ENCODE peak calls at places on chromosome 18, in nine cellular contexts. Y is HCT116, W is endodermal cell, V is upper lobe of right lung, D is astrocyte of the cerebellum, L is dorsolateral prefrontal cortex, N is cardiac fibroblast, O is transverse colon, C is PC-9. I is an unnamed sample.

GRCh38 chr18:31830686-31831085 is 70.0 kb upstream of the SLC25A52 start:
- DNase-seq in O (no peak), W (no peak), V (no peak), C (no peak), D (no peak), L (no peak), N (no peak), Y (no peak), I (no peak)

GRCh38 chr18:36493349-36494281 is 196.1 kb downstream of the FHOD3 start:
- DNase-seq in Y (no peak), L (no peak), N (peak; percentile 63), C (no peak), W (peak; percentile 72), O (no peak), V (no peak), D (no peak), I (no peak)

GRCh38 chr18:74791501-74792188 is 194.0 kb downstream of the ZNF407 start:
- DNase-seq in C (no peak), N (no peak), L (no peak), O (no peak), D (no peak), V (no peak), Y (no peak), W (no peak), I (no peak)

GRCh38 chr18:65567372-65567771 is 183.4 kb upstream of the CDH7 start:
- DNase-seq in D (no peak), Y (no peak), L (no peak), N (no peak), W (no peak), O (no peak), V (no peak), C (no peak), I (no peak)

GRCh38 chr18:32550958-32551357 is 80.3 kb upstream of the GAREM1 start:
- DNase-seq in L (no peak), D (no peak), N (no peak), V (no peak), W (peak; percentile 87), Y (peak; percentile 23), O (no peak), C (no peak), I (no peak)

GRCh38 chr18:8177330-8178016 is 431.8 kb upstream of the RAB12 start:
- DNase-seq in L (no peak), W (no peak), O (no peak), D (peak; percentile 32), Y (no peak), V (no peak), C (no peak), N (peak; percentile 29), I (no peak)

GRCh38 chr18:63832470-63832869 is 55.0 kb upstream of the SERPINB2 start:
- DNase-seq in V (no peak), D (no peak), Y (no peak), O (no peak), C (no peak), N (no peak), W (no peak), L (no peak), I (no peak)

GRCh38 chr18:46343940-46344372 is 239.8 kb downstream of the HAUS1 start:
- DNase-seq in C (no peak), Y (no peak), V (peak; percentile 65), N (no peak), W (peak; percentile 74), D (no peak), O (peak; percentile 38), L (no peak), I (peak; percentile 44)

GRCh38 chr18:23484783-23485182 is 18.5 kb upstream of the RMC1 start:
- DNase-seq in Y (no peak), W (no peak), C (no peak), V (no peak), L (no peak), N (no peak), O (no peak), D (no peak), I (no peak)

GRCh38 chr18:54119524-54120019 is 104.9 kb downstream of the MBD2 start:
- DNase-seq in W (peak; percentile 61), Y (peak; percentile 55), L (no peak), D (peak; percentile 59), O (no peak), C (peak; percentile 2), V (no peak), N (peak; percentile 79), I (peak; percentile 35)

GRCh38 chr18:9468998-9469397 is 6.3 kb upstream of the RALBP1 start:
- DNase-seq in L (no peak), W (no peak), C (no peak), O (no peak), Y (no peak), V (no peak), D (no peak), N (no peak), I (no peak)

GRCh38 chr18:62366992-62367391 is 41.9 kb downstream of the TNFRSF11A start:
- DNase-seq in Y (no peak), D (no peak), W (peak; percentile 70), V (no peak), N (no peak), C (no peak), L (no peak), O (no peak), I (no peak)

GRCh38 chr18:5890606-5891360 is 4.5 kb downstream of the TMEM200C start:
- DNase-seq in C (no peak), N (peak; percentile 11), O (no peak), L (no peak), V (peak; percentile 79), D (no peak), Y (no peak), W (peak; percentile 87), I (no peak)

GRCh38 chr18:31230495-31230894 is 67.8 kb upstream of the DSC1 start:
- DNase-seq in C (no peak), N (no peak), L (no peak), Y (peak; percentile 89), V (no peak), D (peak; percentile 64), W (no peak), O (no peak), I (no peak)

GRCh38 chr18:26963292-26963691 is 97.8 kb upstream of the AQP4 start:
- DNase-seq in D (no peak), Y (no peak), L (no peak), N (peak; percentile 6), C (no peak), V (no peak), O (no peak), W (no peak), I (no peak)

GRCh38 chr18:42977982-42978595 is 137.4 kb downstream of the RIT2 start:
- DNase-seq in W (peak; percentile 57), Y (no peak), O (no peak), N (no peak), C (no peak), L (no peak), D (no peak), V (no peak), I (no peak)

GRCh38 chr18:37315935-37316334 is 249.7 kb downstream of the CELF4 start:
- DNase-seq in O (no peak), Y (no peak), D (no peak), V (no peak), C (no peak), W (no peak), N (no peak), L (no peak), I (no peak)

GRCh38 chr18:48940854-48941531 is 9.8 kb downstream of the SMAD7 start:
- DNase-seq in L (peak; percentile 32), D (no peak), Y (no peak), N (no peak), O (peak; percentile 67), V (peak; percentile 71), W (no peak), C (no peak), I (no peak)

GRCh38 chr18:50410894-50411293 is 36.0 kb downstream of the SKA1 start:
- DNase-seq in L (no peak), W (no peak), D (no peak), O (no peak), Y (no peak), C (no peak), V (no peak), N (peak; percentile 73), I (no peak)

GRCh38 chr18:68148862-68149261 is 566.0 kb downstream of the TMX3 start:
- DNase-seq in D (no peak), O (no peak), V (no peak), N (no peak), L (no peak), W (peak; percentile 55), Y (no peak), C (no peak), I (no peak)

GRCh38 chr18:9914334-9914583 is 443 bp downstream of the VAPA start:
- DNase-seq in V (no peak), Y (no peak), D (no peak), O (no peak), L (no peak), W (no peak), N (no peak), C (no peak), I (no peak)

GRCh38 chr18:70464343-70465114 is 175.7 kb downstream of the SOCS6 start:
- DNase-seq in O (peak; percentile 77), Y (peak; percentile 56), D (peak; percentile 37), L (peak; percentile 85), W (peak; percentile 88), N (peak; percentile 72), C (peak; percentile 60), V (peak; percentile 87), I (no peak)
- H3K4me3 ChIP-seq in O (no peak overlapping the region), Y (peak overlapping the region; percentile 46), D (peak overlapping the region; percentile 40), L (peak overlapping the region; percentile 48), W (peak overlapping the region; percentile 76), N (peak overlapping the region; percentile 17), C (peak overlapping the region; percentile 44), V (peak overlapping the region; percentile 34), I (no peak overlapping the region)

GRCh38 chr18:11521853-11522252 is 87.5 kb upstream of the SLC35G4 start:
- DNase-seq in C (no peak), Y (no peak), W (no peak), L (no peak), O (no peak), D (no peak), V (no peak), N (no peak), I (no peak)
- TF ChIP-seq CTCF in C (no peak), Y (no peak), W (no peak), L (no peak), O (no peak), D (no peak), V (no peak), N (no peak), I (no peak)

GRCh38 chr18:3554091-3554601 is 104.2 kb downstream of the TGIF1 start:
- DNase-seq in Y (no peak), W (peak; percentile 89), L (no peak), C (no peak), O (no peak), V (no peak), D (no peak), N (peak; percentile 13), I (no peak)
- H3K4me3 ChIP-seq in Y (no peak overlapping the region), W (peak overlapping the region; percentile 67), L (no peak overlapping the region), C (no peak overlapping the region), O (no peak overlapping the region), V (no peak overlapping the region), D (no peak overlapping the region), N (no peak overlapping the region), I (no peak overlapping the region)

DNA sequence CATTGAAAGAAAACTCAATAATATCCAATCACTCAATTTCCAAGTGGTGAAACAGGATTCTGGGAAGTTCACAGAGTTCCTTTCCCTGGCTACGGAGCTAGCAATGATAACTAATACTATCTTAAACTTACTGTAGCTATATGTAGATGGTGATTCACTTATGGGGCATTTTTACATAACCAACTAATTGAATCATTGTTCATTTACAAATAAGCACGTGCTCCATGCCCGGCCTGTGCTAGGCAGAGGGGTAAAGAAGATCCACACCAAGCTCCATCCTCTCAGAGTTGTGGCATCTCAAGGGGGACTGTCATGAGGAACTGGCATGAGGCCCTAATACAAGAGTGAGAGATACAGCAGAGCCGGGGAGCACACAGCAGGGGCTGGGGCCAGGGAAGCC is 176.3 kb downstream of the ANKRD30B start:
- DNase-seq in N (no peak), C (no peak), D (no peak), L (no peak), W (no peak), O (no peak), V (no peak), Y (no peak), I (no peak)
- TF ChIP-seq CTCF in N (no peak), C (no peak), D (no peak), L (no peak), W (no peak), O (no peak), V (no peak), Y (no peak), I (no peak)